ENCODE peak calls at places on chromosomes 4 and X, in seven cellular contexts. D is tibial nerve, G is cardiac muscle cell, S is lower lobe of right lung, L is thoracic aorta, X is H9, A is keratinocyte. B is an unnamed sample. For H3K27me3, the result is how much of the 10 kb centered on the place peaks cover.

GRCh38 chrX:34578237-34578636 is 78.8 kb downstream of the TMEM47 start:
- DNase-seq in D (peak), G (peak), S (no peak), L (no peak), X (no peak), A (no peak), B (no peak)

GRCh38 chr4:173231916-173232315 is 63.3 kb downstream of the GALNT7 start:
- DNase-seq in D (no peak), G (no peak), S (no peak), L (no peak), X (no peak), A (no peak), B (no peak)

GRCh38 chr4:10731162-10731561 is 46.6 kb upstream of the CLNK start:
- DNase-seq in D (no peak), G (no peak), S (no peak), L (no peak), X (no peak), A (no peak), B (no peak)

GRCh38 chr4:173214661-173215060 is 46.0 kb downstream of the GALNT7 start:
- DNase-seq in D (no peak), G (no peak), S (no peak), L (no peak), X (no peak), A (no peak), B (no peak)

GRCh38 chrX:49040376-49040955 is 2.7 kb downstream of the TFE3 start:
- DNase-seq in D (no peak), G (no peak), S (no peak), L (no peak), X (no peak), A (no peak), B (no peak)

GRCh38 chrX:136725446-136726104 is 55.2 kb downstream of the ARHGEF6 start:
- DNase-seq in D (peak), G (no peak), S (no peak), L (peak), X (no peak), A (no peak), B (no peak)

GRCh38 chrX:47620303-47620685 is 637 bp upstream of the SYN1 start:
- DNase-seq in D (no peak), G (no peak), S (no peak), L (no peak), X (no peak), A (no peak), B (no peak)

GRCh38 chrX:151985955-151986354 is 11.5 kb upstream of the GABRE start:
- DNase-seq in D (no peak), G (no peak), S (no peak), L (no peak), X (no peak), A (no peak), B (no peak)

GRCh38 chr4:186831574-186831973 is 107.9 kb upstream of the FAT1 start:
- DNase-seq in D (no peak), G (no peak), S (no peak), L (no peak), X (no peak), A (no peak), B (no peak)

GRCh38 chr4:156336516-156336915 is 382.9 kb upstream of the CTSO start:
- DNase-seq in D (no peak), G (no peak), S (no peak), L (no peak), X (no peak), A (no peak), B (no peak)

GRCh38 chr4:3252831-3253641 is 4.1 kb downstream of the MSANTD1 start:
- DNase-seq in D (no peak), G (no peak), S (peak), L (no peak), X (peak), A (no peak), B (no peak)

GRCh38 chrX:124462931-124463330 is 116.6 kb downstream of the SH2D1A start:
- DNase-seq in D (no peak), G (no peak), S (no peak), L (no peak), X (no peak), A (no peak), B (no peak)

GRCh38 chr4:52996261-52997131 is 134.4 kb downstream of the RASL11B start:
- DNase-seq in D (peak), G (peak), S (no peak), L (no peak), X (no peak), A (no peak), B (no peak)

GRCh38 chr4:84681488-84682274 is 98.8 kb downstream of the CDS1 start:
- DNase-seq in D (no peak), G (peak), S (no peak), L (no peak), X (no peak), A (no peak), B (peak)

GRCh38 chr4:5215321-5215720 is 164.0 kb downstream of the STK32B start:
- DNase-seq in D (no peak), G (no peak), S (no peak), L (no peak), X (no peak), A (no peak), B (no peak)

GRCh38 chrX:103628386-103629290 is at the start of gene TCEAL1:
- DNase-seq in D (peak), G (peak), S (peak), L (no peak), X (peak), A (no peak), B (no peak)

GRCh38 chrX:4841216-4841745 is 1127.8 kb upstream of the PRKX start:
- DNase-seq in D (no peak), G (peak), S (no peak), L (no peak), X (no peak), A (no peak), B (no peak)

GRCh38 chr4:3202836-3203820 is 45.8 kb upstream of the MSANTD1 start:
- DNase-seq in D (no peak), G (no peak), S (no peak), L (no peak), X (no peak), A (no peak), B (no peak)

GRCh38 chrX:129115104-129115503 is 408.2 kb downstream of the SMARCA1 start:
- DNase-seq in D (no peak), G (peak), S (no peak), L (no peak), X (peak), A (no peak), B (no peak)

GRCh38 chrX:32524385-32524784 is 687.0 kb downstream of the DMD start:
- DNase-seq in D (no peak), G (no peak), S (no peak), L (no peak), X (no peak), A (no peak), B (no peak)

GRCh38 chrX:47513697-47514085 is 30.7 kb upstream of the ZNF41 start:
- DNase-seq in D (no peak), G (no peak), S (no peak), L (no peak), X (no peak), A (no peak), B (no peak)

GRCh38 chr4:56229947-56230346 is 157.3 kb downstream of the AASDH start:
- DNase-seq in D (no peak), G (no peak), S (no peak), L (no peak), X (no peak), A (no peak), B (no peak)

GRCh38 chr4:56226579-56226978 is 160.7 kb downstream of the AASDH start:
- DNase-seq in D (no peak), G (no peak), S (no peak), L (no peak), X (no peak), A (no peak), B (no peak)

GRCh38 chr4:56227301-56227835 is 159.9 kb downstream of the AASDH start:
- DNase-seq in D (no peak), G (no peak), S (no peak), L (no peak), X (no peak), A (no peak), B (no peak)
- H3K27me3 ChIP-seq in D (under half), G (under half), S (under half), L (under half), X (under half), A (under half), B (under half)

GRCh38 chr4:92091335-92091734 is 212.4 kb upstream of the GRID2 start:
- DNase-seq in D (no peak), G (no peak), S (no peak), L (no peak), X (peak), A (no peak), B (no peak)
- TF ChIP-seq CTCF in D (no peak), G (no peak), S (no peak), L (no peak), X (peak), A (no peak), B (no peak)

GRCh38 chr4:121379276-121379675 is 1.5 kb downstream of the QRFPR start:
- DNase-seq in D (no peak), G (no peak), S (no peak), L (no peak), X (no peak), A (no peak), B (no peak)
- H3K27me3 ChIP-seq in D (half or more), G (under half), S (half or more), L (under half), X (under half), A (under half), B (under half)

DNA sequence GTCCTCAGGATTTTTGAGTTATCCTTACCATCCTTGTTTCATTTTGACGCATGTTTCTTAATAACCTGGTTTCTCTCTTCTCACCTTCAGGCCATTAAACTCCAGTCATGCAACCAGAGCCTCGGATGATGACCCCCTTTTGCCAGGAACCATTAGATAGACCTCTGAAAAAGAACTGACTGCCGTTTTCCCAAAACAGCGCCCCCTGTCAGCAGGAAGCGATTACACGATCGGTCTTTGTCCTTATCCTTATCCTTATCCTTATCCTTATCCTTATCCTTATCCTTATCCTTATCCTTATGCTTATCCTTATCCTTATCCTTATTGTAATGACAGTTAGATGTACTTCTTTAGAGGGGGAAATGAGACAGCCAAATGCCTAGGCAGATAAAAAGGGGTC is 148.4 kb upstream of the ITM2A start:
- DNase-seq in D (no peak), G (no peak), S (no peak), L (no peak), X (no peak), A (no peak), B (no peak)
- TF ChIP-seq CTCF in D (no peak), G (no peak), S (no peak), L (no peak), X (peak), A (no peak), B (no peak)

GRCh38 chr4:139973015-139973414 is 181.0 kb downstream of the MAML3 start:
- DNase-seq in D (no peak), G (no peak), S (no peak), L (no peak), X (no peak), A (no peak), B (no peak)
- H3K27me3 ChIP-seq in D (under half), G (under half), S (under half), L (under half), X (half or more), A (under half), B (under half)

DNA sequence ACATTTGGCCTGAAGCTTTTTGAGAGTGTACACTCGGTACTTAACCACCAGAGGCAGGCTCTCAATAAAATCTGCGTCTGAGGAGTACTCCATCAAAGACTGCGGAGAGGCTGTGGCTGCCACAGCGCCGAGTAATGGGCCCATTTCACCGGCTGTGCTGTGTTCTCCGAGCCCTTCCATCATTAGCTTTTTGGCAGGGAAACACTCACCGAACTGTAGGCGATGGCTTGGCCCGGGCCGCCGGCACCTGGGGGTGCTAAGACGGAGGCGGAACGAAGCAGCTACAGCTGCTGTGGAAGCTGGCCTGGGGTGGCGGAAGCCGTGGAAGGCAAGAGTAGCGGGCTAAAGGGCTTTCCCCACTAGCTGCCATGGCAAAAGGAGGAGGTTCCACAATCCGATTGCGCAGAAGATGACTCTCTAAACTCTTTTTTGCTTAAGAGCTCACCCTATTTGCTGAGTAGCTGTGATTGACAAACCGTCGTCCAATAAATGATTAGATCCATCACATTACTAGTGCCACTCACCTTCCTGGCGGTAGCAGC is 48.5 kb upstream of the PABPC1L2A start:
- DNase-seq in D (no peak), G (peak), S (no peak), L (no peak), X (peak), A (no peak), B (no peak)
- TF ChIP-seq CTCF in D (no peak), G (no peak), S (no peak), L (no peak), X (peak), A (no peak), B (no peak)

DNA sequence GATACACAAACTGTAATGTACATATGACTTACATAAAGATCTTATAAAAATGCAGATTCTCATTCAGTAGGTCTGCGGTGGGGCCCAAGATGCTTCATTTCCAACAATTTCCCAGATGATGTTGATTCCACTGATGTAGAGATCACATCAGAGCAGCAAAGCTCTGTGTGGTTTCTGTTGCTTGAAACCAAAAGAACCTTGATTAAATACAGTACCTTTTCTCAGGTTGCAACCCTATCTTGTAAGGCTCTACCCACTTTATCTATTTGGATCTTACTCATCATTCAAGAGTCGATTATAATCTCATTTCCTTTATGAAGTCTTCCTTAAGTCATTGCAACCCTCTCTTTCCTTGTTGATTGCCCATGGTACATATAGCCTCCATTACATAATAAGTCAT is 816.8 kb downstream of the RPA4 start:
- DNase-seq in D (no peak), G (no peak), S (no peak), L (no peak), X (no peak), A (no peak), B (no peak)
- H3K27me3 ChIP-seq in D (under half), G (under half), S (under half), L (under half), X (under half), A (under half), B (under half)

GRCh38 chr4:41957634-41958033 is 22.4 kb downstream of the TMEM33 start:
- DNase-seq in D (no peak), G (peak), S (no peak), L (no peak), X (no peak), A (no peak), B (no peak)
- TF ChIP-seq CTCF in D (no peak), G (peak), S (peak), L (no peak), X (peak), A (no peak), B (peak)

B was measured in BJ.